ENCODE peak calls at places on chromosomes 1 and 21, in five cellular contexts. R is heart left ventricle, U is hepatocyte, E is NCI-H446, X is dermis microvascular lymphatic vessel endothelial cell. I is an unnamed sample.

GRCh38 chr1:175338447-175339135 is 146.0 kb upstream of the KIAA0040 start:
- DNase-seq in R (no peak), U (peak), E (peak), X (no peak), I (no peak)

GRCh38 chr21:33640697-33641338 is 723 bp downstream of the CRYZL1 start:
- DNase-seq in R (no peak), U (peak), E (no peak), X (no peak), I (peak)

GRCh38 chr1:61322769-61323168 is 240.4 kb downstream of the NFIA start:
- DNase-seq in R (no peak), U (no peak), E (no peak), X (no peak), I (no peak)

GRCh38 chr1:108583757-108584156 is 23.9 kb downstream of the EEIG2 start:
- DNase-seq in R (no peak), U (no peak), E (no peak), X (no peak), I (peak)

GRCh38 chr1:51981555-51981954 is 8.9 kb downstream of the RAB3B start:
- DNase-seq in R (no peak), U (no peak), E (no peak), X (no peak), I (no peak)

GRCh38 chr1:90557706-90558105 is 159.4 kb downstream of the BARHL2 start:
- DNase-seq in R (no peak), U (no peak), E (no peak), X (no peak), I (no peak)

GRCh38 chr1:32715901-32716311 is 13.3 kb upstream of the SYNC start:
- DNase-seq in R (no peak), U (no peak), E (no peak), X (no peak), I (no peak)

GRCh38 chr1:108657701-108658100 is 3.2 kb downstream of the HENMT1 start:
- DNase-seq in R (no peak), U (no peak), E (no peak), X (no peak), I (no peak)

GRCh38 chr1:209673631-209674417 is 1.4 kb upstream of the G0S2 start:
- DNase-seq in R (no peak), U (no peak), E (no peak), X (no peak), I (no peak)

GRCh38 chr21:36929622-36930021 is 36.8 kb downstream of the HLCS start:
- DNase-seq in R (no peak), U (no peak), E (no peak), X (no peak), I (no peak)

GRCh38 chr1:203479646-203480045 is 4.0 kb downstream of the PRELP start:
- DNase-seq in R (no peak), U (no peak), E (peak), X (no peak), I (no peak)